ENCODE peak calls at places on chromosomes 6 and 20, in six cellular contexts. M is GM13977; V is cardiac fibroblast; C is CD4-positive, alpha-beta T cell; N is H9; Y is BE2C. A is an unnamed sample.

GRCh38 chr20:10079964-10080363 is 45.2 kb downstream of the ANKEF1 start:
- DNase-seq in M (no peak), V (peak; percentile 92), C (no peak), N (no peak), Y (no peak), A (no peak)

GRCh38 chr6:107657755-107658461 is 166.2 kb downstream of the SCML4 start:
- DNase-seq in M (peak; percentile 64), V (peak; percentile 57), C (no peak), N (peak; percentile 55), Y (peak; percentile 85), A (peak; percentile 43)

GRCh38 chr6:38020593-38020992 is 201.1 kb downstream of the ZFAND3 start:
- DNase-seq in M (no peak), V (no peak), C (no peak), N (no peak), Y (no peak), A (no peak)

GRCh38 chr20:47998736-47999135 is 213.5 kb upstream of the SULF2 start:
- DNase-seq in M (no peak), V (no peak), C (no peak), N (no peak), Y (no peak), A (peak; percentile 33)

GRCh38 chr6:56540232-56540631 is 102.5 kb downstream of the DST start:
- DNase-seq in M (no peak), V (no peak), C (no peak), N (no peak), Y (no peak), A (no peak)

GRCh38 chr20:11270566-11270965 is 596.8 kb upstream of the JAG1 start:
- DNase-seq in M (no peak), V (no peak), C (no peak), N (peak; percentile 64), Y (no peak), A (peak; percentile 20)

GRCh38 chr20:50721881-50722281 is 9.5 kb upstream of the PARD6B start:
- DNase-seq in M (no peak), V (peak; percentile 45), C (no peak), N (no peak), Y (no peak), A (no peak)

GRCh38 chr6:134521116-134521501 is 203.2 kb upstream of the SGK1 start:
- DNase-seq in M (no peak), V (no peak), C (no peak), N (no peak), Y (no peak), A (no peak)

GRCh38 chr6:115643762-115644161 is 416.9 kb downstream of the FRK start:
- DNase-seq in M (no peak), V (peak; percentile 7), C (no peak), N (no peak), Y (peak; percentile 43), A (no peak)

GRCh38 chr6:61842005-61842404 is 444.0 kb downstream of the KHDRBS2 start:
- DNase-seq in M (no peak), V (no peak), C (no peak), N (no peak), Y (no peak), A (no peak)

GRCh38 chr20:54199721-54200176 is 8.1 kb upstream of the PFDN4 start:
- DNase-seq in M (peak; percentile 64), V (peak; percentile 87), C (peak; percentile 47), N (peak; percentile 78), Y (peak; percentile 69), A (peak; percentile 88)

GRCh38 chr20:24100370-24101011 is 111.9 kb upstream of the GGTLC1 start:
- DNase-seq in M (peak; percentile 21), V (peak; percentile 79), C (peak; percentile 56), N (no peak), Y (peak; percentile 55), A (peak; percentile 63)

GRCh38 chr20:3681931-3682820 is at the start of gene ADAM33:
- DNase-seq in M (no peak), V (no peak), C (no peak), N (peak; percentile 56), Y (no peak), A (peak; percentile 66)

GRCh38 chr20:10447028-10447427 is 11.9 kb downstream of the SLX4IP start:
- DNase-seq in M (peak; percentile 71), V (peak; percentile 61), C (peak; percentile 15), N (no peak), Y (peak; percentile 49), A (no peak)

GRCh38 chr20:47674145-47674544 is 111.1 kb downstream of the SULF2 start:
- DNase-seq in M (no peak), V (no peak), C (no peak), N (no peak), Y (no peak), A (no peak)

GRCh38 chr6:2523061-2523460 is 227.7 kb downstream of the MYLK4 start:
- DNase-seq in M (no peak), V (peak; percentile 50), C (no peak), N (no peak), Y (no peak), A (no peak)

GRCh38 chr6:91634791-91635190 is 1047.9 kb upstream of the MAP3K7 start:
- DNase-seq in M (no peak), V (no peak), C (no peak), N (no peak), Y (peak; percentile 21), A (peak; percentile 11)

DNA sequence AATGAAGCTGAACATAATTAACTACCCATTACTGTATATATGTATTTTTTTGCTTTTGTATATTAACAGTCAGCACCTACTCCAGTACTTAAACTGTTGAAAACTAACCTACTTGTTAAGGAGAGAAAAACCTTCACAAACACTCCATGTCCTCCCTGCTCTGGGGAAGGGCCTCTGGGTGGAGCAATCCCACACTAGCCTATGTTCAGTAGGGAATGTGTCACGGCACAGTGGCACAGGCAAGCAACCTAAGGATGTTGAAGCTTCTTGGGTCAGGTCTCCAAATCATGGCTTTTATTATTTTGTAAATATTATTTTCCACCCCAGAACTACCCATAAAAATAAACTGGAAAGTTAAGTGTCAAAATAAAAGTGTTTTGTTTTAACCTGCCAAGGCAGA is 5.3 kb downstream of the MAN1A1 start:
- DNase-seq in M (no peak), V (no peak), C (no peak), N (no peak), Y (peak; percentile 38), A (no peak)
- TF ChIP-seq CTCF in M (no peak), V (no peak), C (no peak), N (no peak), Y (peak; percentile 29), A (no peak)

GRCh38 chr20:8829232-8829631 is 239.7 kb upstream of the PLCB4 start:
- DNase-seq in M (no peak), V (no peak), C (no peak), N (no peak), Y (no peak), A (peak; percentile 25)
- TF ChIP-seq CTCF in M (no peak), V (peak; percentile 19), C (no peak), N (peak; percentile 55), Y (peak; percentile 52), A (peak; percentile 50)

GRCh38 chr6:30686908-30687658 is 638 bp upstream of the PPP1R18 start:
- DNase-seq in M (peak; percentile 88), V (peak; percentile 100), C (peak; percentile 54), N (peak; percentile 89), Y (peak; percentile 99), A (peak; percentile 84)

GRCh38 chr6:30685977-30686907 is at the start of gene PPP1R18:
- DNase-seq in M (peak; percentile 75), V (peak; percentile 74), C (peak; percentile 71), N (peak; percentile 45), Y (peak; percentile 77), A (peak; percentile 69)

GRCh38 chr6:30683980-30684338 is 2.5 kb downstream of the PPP1R18 start:
- DNase-seq in M (no peak), V (no peak), C (no peak), N (no peak), Y (no peak), A (no peak)

GRCh38 chr6:30684386-30685156 is 1.9 kb downstream of the PPP1R18 start:
- DNase-seq in M (peak; percentile 58), V (peak; percentile 62), C (peak; percentile 39), N (no peak), Y (peak; percentile 48), A (no peak)

DNA sequence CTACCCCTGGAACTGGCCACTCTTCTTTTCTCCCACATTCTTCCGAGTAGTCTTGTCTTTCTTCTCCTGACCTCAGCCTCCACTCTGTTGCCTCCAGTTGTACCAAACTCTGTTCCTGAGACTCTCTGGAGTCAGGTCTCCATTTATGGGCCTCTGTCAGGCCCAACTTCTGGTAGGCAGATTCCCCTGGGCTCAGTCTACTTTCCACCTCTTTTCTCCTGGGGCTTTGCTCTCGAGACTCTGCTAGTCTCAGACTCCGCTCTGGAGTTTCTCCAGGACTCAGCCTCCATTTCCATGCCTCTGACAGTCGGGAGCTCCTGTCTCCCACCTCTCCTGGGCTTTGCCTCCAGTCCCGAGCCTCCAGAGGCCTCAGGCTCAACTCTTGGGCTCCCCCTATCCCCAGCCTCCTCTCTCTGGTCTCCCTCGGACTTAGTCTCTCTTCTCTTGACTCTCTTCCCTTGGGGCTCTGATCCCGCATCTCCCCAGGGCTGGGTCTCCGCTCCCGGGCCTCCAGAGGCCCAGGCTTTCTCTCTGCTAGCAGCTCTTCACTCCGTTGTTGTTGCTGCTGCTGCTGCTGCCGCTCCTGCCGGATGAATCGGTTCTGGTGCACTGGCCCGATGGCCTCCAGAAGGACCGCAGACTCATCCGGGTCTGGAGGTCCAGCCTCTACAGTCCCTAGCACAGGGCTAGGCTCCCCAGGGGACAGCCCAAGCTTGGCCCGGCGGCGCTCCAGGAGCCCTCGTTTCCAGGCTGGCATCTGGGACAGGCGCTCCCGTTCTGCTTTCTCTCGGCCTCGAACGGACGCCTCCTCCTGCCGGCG is 1.1 kb downstream of the PPP1R18 start:
- DNase-seq in M (peak; percentile 44), V (peak; percentile 55), C (no peak), N (no peak), Y (peak; percentile 41), A (peak; percentile 48)
- TF ChIP-seq CTCF in M (peak; percentile 44), V (peak; percentile 31), C (no peak), N (no peak), Y (peak; percentile 30), A (peak; percentile 31)

DNA sequence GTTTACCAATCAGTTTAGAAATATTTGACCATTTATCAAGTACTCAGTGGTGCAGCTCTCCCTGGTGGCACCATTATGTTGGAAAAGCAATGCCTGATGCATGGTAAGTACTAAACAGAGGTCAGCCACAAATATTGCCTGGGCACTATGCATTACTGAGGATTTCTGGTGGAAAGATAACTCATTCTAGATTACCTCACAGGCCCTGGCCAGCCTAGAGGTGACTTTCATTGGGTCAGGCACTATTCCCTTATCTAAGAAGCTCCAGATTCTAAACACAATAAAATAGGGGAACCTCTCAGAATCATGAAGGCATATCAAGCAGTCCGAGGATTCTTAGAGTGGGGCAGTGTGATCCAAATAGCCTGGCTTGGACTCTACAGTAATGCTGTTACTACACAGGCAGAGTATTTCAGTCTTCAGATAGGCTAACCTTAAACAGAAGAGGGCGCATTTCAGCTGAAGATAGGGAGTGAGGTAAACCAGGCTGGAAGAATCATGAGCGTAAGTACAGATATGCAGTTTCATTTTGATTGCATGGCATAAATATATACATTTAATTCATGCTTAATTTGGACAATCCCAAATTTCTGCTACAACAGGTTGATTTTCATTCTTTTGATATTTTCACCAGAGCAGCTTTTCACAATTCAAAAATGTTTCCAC is 12.1 kb downstream of the LGSN start:
- DNase-seq in M (peak; percentile 27), V (peak; percentile 78), C (no peak), N (no peak), Y (peak; percentile 25), A (peak; percentile 66)
- TF ChIP-seq CTCF in M (peak; percentile 61), V (peak; percentile 64), C (no peak), N (peak; percentile 69), Y (peak; percentile 67), A (peak; percentile 74)